ENCODE peak calls at places on chromosomes 6 and 20, in seven cellular contexts. F is NCI-H1417, R is cerebellar nuclear complex, J is occipital lobe, L is DMS53, U is ELR, O is NT2/D1. S is an unnamed sample.
A peak's percentile ranks its signal among the peaks of the same experiment; 100 is the strongest.

GRCh38 chr20:50610212-50610718 is 81.1 kb downstream of the RIPOR3 start:
- DNase-seq in L (peak; percentile 26), J (no peak), F (no peak), R (no peak), U (peak; percentile 45), O (no peak), S (no peak)

GRCh38 chr6:107968081-107968480 is 10.1 kb upstream of the SEC63 start:
- DNase-seq in F (no peak), U (no peak), O (no peak), R (no peak), L (no peak), J (no peak), S (no peak)

GRCh38 chr6:15369838-15370237 is 124.0 kb downstream of the JARID2 start:
- DNase-seq in R (no peak), L (no peak), F (no peak), O (no peak), U (no peak), J (no peak), S (peak; percentile 39)

GRCh38 chr20:31859998-31860380 is 10.3 kb downstream of the DUSP15 start:
- DNase-seq in L (no peak), J (no peak), R (no peak), O (no peak), U (no peak), F (no peak), S (no peak)

GRCh38 chr6:108714774-108715414 is 133.3 kb upstream of the ARMC2 start:
- DNase-seq in F (no peak), O (no peak), R (no peak), J (no peak), U (peak; percentile 38), L (no peak), S (no peak)

GRCh38 chr6:6004147-6004995 is 2.4 kb downstream of the NRN1 start:
- DNase-seq in J (no peak), O (no peak), R (no peak), U (no peak), L (no peak), F (no peak), S (peak; percentile 20)

GRCh38 chr6:123808556-123808955 is 4.9 kb downstream of the NKAIN2 start:
- DNase-seq in F (peak; percentile 76), U (no peak), R (peak; percentile 19), J (peak; percentile 37), L (peak; percentile 75), O (no peak), S (peak; percentile 89)

GRCh38 chr20:59248031-59248684 is 52.3 kb upstream of the EDN3 start:
- DNase-seq in U (peak; percentile 14), R (no peak), F (no peak), L (no peak), O (no peak), J (no peak), S (no peak)

GRCh38 chr20:63009988-63010769 is 3.4 kb upstream of the BHLHE23 start:
- DNase-seq in U (peak; percentile 27), L (peak; percentile 44), O (no peak), J (no peak), F (peak; percentile 34), R (no peak), S (peak; percentile 45)

GRCh38 chr6:30819287-30819917 is 64.9 kb upstream of the DDR1 start:
- DNase-seq in R (no peak), L (no peak), U (peak; percentile 81), F (no peak), O (no peak), J (no peak), S (no peak)

GRCh38 chr6:15663057-15663638 is 320 bp upstream of the DTNBP1 start:
- DNase-seq in L (peak; percentile 87), O (no peak), F (peak; percentile 79), R (no peak), U (peak; percentile 77), J (peak; percentile 77), S (peak; percentile 74)

GRCh38 chr20:62142252-62143117 is 709 bp downstream of the PSMA7 start:
- DNase-seq in O (no peak), U (peak; percentile 46), R (no peak), J (no peak), F (no peak), L (peak; percentile 55), S (no peak)

GRCh38 chr20:48051810-48052491 is 266.7 kb upstream of the SULF2 start:
- DNase-seq in U (peak; percentile 29), L (no peak), F (no peak), J (no peak), R (no peak), O (no peak), S (peak; percentile 52)

GRCh38 chr6:134543128-134543527 is 225.2 kb upstream of the SGK1 start:
- DNase-seq in J (no peak), L (no peak), R (no peak), O (no peak), F (no peak), U (no peak), S (no peak)

GRCh38 chr20:53741726-53742028 is 148.0 kb upstream of the ZNF217 start:
- DNase-seq in L (no peak), U (no peak), F (no peak), R (no peak), J (no peak), O (no peak), S (no peak)

GRCh38 chr6:79632580-79632979 is 1.5 kb downstream of the SH3BGRL2 start:
- DNase-seq in F (no peak), L (peak; percentile 48), U (no peak), J (no peak), O (no peak), R (no peak), S (no peak)

GRCh38 chr20:44495802-44496481 is 20.3 kb downstream of the TTPAL start:
- DNase-seq in R (no peak), F (no peak), J (no peak), U (peak; percentile 100), L (peak; percentile 89), O (no peak), S (no peak)

GRCh38 chr6:110185879-110186278 is 5.7 kb downstream of the CDC40 start:
- DNase-seq in J (no peak), O (no peak), R (no peak), L (no peak), F (no peak), U (no peak), S (no peak)

GRCh38 chr6:105321207-105321606 is 81.7 kb downstream of the PREP start:
- DNase-seq in L (no peak), O (no peak), R (no peak), J (no peak), U (no peak), F (no peak), S (no peak)

GRCh38 chr6:165939601-165940290 is 227.9 kb downstream of the TBXT start:
- DNase-seq in R (no peak), O (no peak), J (no peak), F (no peak), L (no peak), U (no peak), S (no peak)

GRCh38 chr6:37481793-37482192 is 17.9 kb downstream of the CCDC167 start:
- DNase-seq in R (no peak), U (no peak), O (no peak), L (no peak), J (no peak), F (no peak), S (no peak)

GRCh38 chr6:137792160-137793033 is 74.7 kb upstream of the TNFAIP3 start:
- DNase-seq in L (no peak), U (no peak), O (no peak), F (no peak), R (no peak), J (no peak), S (no peak)

GRCh38 chr6:5279891-5280338 is 18.6 kb downstream of the FARS2 start:
- DNase-seq in O (no peak), J (no peak), U (no peak), F (no peak), R (no peak), L (no peak), S (no peak)

S was measured in NCI-H2081.